ENCODE peak calls at places on chromosomes 1 and 21, in eight cellular contexts. One of them, this sample, is unnamed.

GRCh38 chr1:40001456-40001855 is 39.1 kb upstream of the CAP1 start:
- DNase-seq in astrocyte of the cerebellum: no peak
- DNase-seq in keratinocyte: no peak
- DNase-seq in CD8-positive, alpha-beta T cell: no peak
- DNase-seq in IMR-90: no peak
- DNase-seq in nephron progenitor cell: no peak
- DNase-seq in AG04450: no peak
- DNase-seq in psoas muscle: no peak
- DNase-seq in this sample: no peak

GRCh38 chr1:212290608-212291007 is 5.4 kb downstream of the PPP2R5A start:
- DNase-seq in CD8-positive, alpha-beta T cell: no peak
- DNase-seq in nephron progenitor cell: no peak
- DNase-seq in keratinocyte: no peak
- DNase-seq in AG04450: no peak
- DNase-seq in astrocyte of the cerebellum: no peak
- DNase-seq in IMR-90: peak
- DNase-seq in psoas muscle: no peak
- DNase-seq in this sample: no peak

GRCh38 chr1:2240251-2241156 is 12.4 kb downstream of the SKI start:
- DNase-seq in astrocyte of the cerebellum: no peak
- DNase-seq in IMR-90: peak
- DNase-seq in psoas muscle: peak
- DNase-seq in nephron progenitor cell: no peak
- DNase-seq in keratinocyte: no peak
- DNase-seq in AG04450: no peak
- DNase-seq in CD8-positive, alpha-beta T cell: no peak
- DNase-seq in this sample: no peak

GRCh38 chr21:46325073-46325912 is 1.3 kb downstream of the PCNT start:
- DNase-seq in astrocyte of the cerebellum: no peak
- DNase-seq in AG04450: no peak
- DNase-seq in nephron progenitor cell: peak
- DNase-seq in psoas muscle: peak
- DNase-seq in IMR-90: peak
- DNase-seq in keratinocyte: no peak
- DNase-seq in CD8-positive, alpha-beta T cell: no peak
- DNase-seq in this sample: peak

GRCh38 chr1:2046953-2047748 is 3.1 kb upstream of the PRKCZ start:
- DNase-seq in CD8-positive, alpha-beta T cell: no peak
- DNase-seq in IMR-90: no peak
- DNase-seq in AG04450: no peak
- DNase-seq in psoas muscle: no peak
- DNase-seq in nephron progenitor cell: no peak
- DNase-seq in keratinocyte: no peak
- DNase-seq in astrocyte of the cerebellum: no peak
- DNase-seq in this sample: no peak

GRCh38 chr1:88998716-88999115 is 6.3 kb upstream of the KYAT3 start:
- DNase-seq in CD8-positive, alpha-beta T cell: no peak
- DNase-seq in keratinocyte: no peak
- DNase-seq in psoas muscle: no peak
- DNase-seq in IMR-90: peak
- DNase-seq in astrocyte of the cerebellum: peak
- DNase-seq in nephron progenitor cell: peak
- DNase-seq in AG04450: no peak
- DNase-seq in this sample: no peak

GRCh38 chr1:161722406-161722805 is 1.1 kb downstream of the FCRLB start:
- DNase-seq in IMR-90: no peak
- DNase-seq in nephron progenitor cell: no peak
- DNase-seq in AG04450: no peak
- DNase-seq in psoas muscle: no peak
- DNase-seq in astrocyte of the cerebellum: no peak
- DNase-seq in keratinocyte: no peak
- DNase-seq in CD8-positive, alpha-beta T cell: no peak
- DNase-seq in this sample: no peak

GRCh38 chr1:6023346-6023745 is 22.3 kb upstream of the KCNAB2 start:
- DNase-seq in nephron progenitor cell: no peak
- DNase-seq in psoas muscle: no peak
- DNase-seq in CD8-positive, alpha-beta T cell: no peak
- DNase-seq in keratinocyte: no peak
- DNase-seq in AG04450: no peak
- DNase-seq in astrocyte of the cerebellum: no peak
- DNase-seq in IMR-90: no peak
- DNase-seq in this sample: no peak

GRCh38 chr1:240312872-240313271 is 221.2 kb downstream of the FMN2 start:
- DNase-seq in psoas muscle: no peak
- DNase-seq in AG04450: peak
- DNase-seq in keratinocyte: no peak
- DNase-seq in astrocyte of the cerebellum: no peak
- DNase-seq in IMR-90: peak
- DNase-seq in nephron progenitor cell: no peak
- DNase-seq in CD8-positive, alpha-beta T cell: no peak
- DNase-seq in this sample: no peak

GRCh38 chr1:43269627-43270375 is at the start of gene TMEM125:
- DNase-seq in psoas muscle: no peak
- DNase-seq in nephron progenitor cell: no peak
- DNase-seq in keratinocyte: no peak
- DNase-seq in IMR-90: no peak
- DNase-seq in AG04450: no peak
- DNase-seq in astrocyte of the cerebellum: no peak
- DNase-seq in CD8-positive, alpha-beta T cell: no peak
- DNase-seq in this sample: peak

GRCh38 chr1:167819849-167820683 is 93.9 kb downstream of the ADCY10 start:
- DNase-seq in AG04450: peak
- DNase-seq in astrocyte of the cerebellum: peak
- DNase-seq in keratinocyte: peak
- DNase-seq in CD8-positive, alpha-beta T cell: no peak
- DNase-seq in IMR-90: peak
- DNase-seq in psoas muscle: peak
- DNase-seq in nephron progenitor cell: peak
- DNase-seq in this sample: peak

GRCh38 chr21:41769933-41770332 is 3.1 kb upstream of the RIPK4 start:
- DNase-seq in keratinocyte: no peak
- DNase-seq in psoas muscle: no peak
- DNase-seq in IMR-90: no peak
- DNase-seq in nephron progenitor cell: no peak
- DNase-seq in CD8-positive, alpha-beta T cell: no peak
- DNase-seq in AG04450: no peak
- DNase-seq in astrocyte of the cerebellum: no peak
- DNase-seq in this sample: no peak

GRCh38 chr21:41769106-41769505 is 2.3 kb upstream of the RIPK4 start:
- DNase-seq in IMR-90: no peak
- DNase-seq in CD8-positive, alpha-beta T cell: no peak
- DNase-seq in AG04450: no peak
- DNase-seq in astrocyte of the cerebellum: no peak
- DNase-seq in keratinocyte: no peak
- DNase-seq in nephron progenitor cell: no peak
- DNase-seq in psoas muscle: no peak
- DNase-seq in this sample: peak

GRCh38 chr21:41769521-41769920 is 2.7 kb upstream of the RIPK4 start:
- DNase-seq in CD8-positive, alpha-beta T cell: no peak
- DNase-seq in IMR-90: no peak
- DNase-seq in nephron progenitor cell: no peak
- DNase-seq in astrocyte of the cerebellum: no peak
- DNase-seq in AG04450: no peak
- DNase-seq in keratinocyte: no peak
- DNase-seq in psoas muscle: no peak
- DNase-seq in this sample: peak

GRCh38 chr21:41767606-41768370 is 936 bp upstream of the RIPK4 start:
- DNase-seq in psoas muscle: no peak
- DNase-seq in IMR-90: peak
- DNase-seq in AG04450: no peak
- DNase-seq in CD8-positive, alpha-beta T cell: no peak
- DNase-seq in nephron progenitor cell: peak
- DNase-seq in keratinocyte: no peak
- DNase-seq in astrocyte of the cerebellum: no peak
- DNase-seq in this sample: peak

GRCh38 chr21:41768371-41769042 is 1.7 kb upstream of the RIPK4 start:
- DNase-seq in keratinocyte: peak
- DNase-seq in IMR-90: peak
- DNase-seq in nephron progenitor cell: peak
- DNase-seq in psoas muscle: no peak
- DNase-seq in AG04450: peak
- DNase-seq in CD8-positive, alpha-beta T cell: no peak
- DNase-seq in astrocyte of the cerebellum: no peak
- DNase-seq in this sample: peak
- TF ChIP-seq CTCF in keratinocyte: peak
- TF ChIP-seq CTCF in IMR-90: peak
- TF ChIP-seq CTCF in nephron progenitor cell: peak
- TF ChIP-seq CTCF in psoas muscle: no peak
- TF ChIP-seq CTCF in AG04450: peak
- TF ChIP-seq CTCF in CD8-positive, alpha-beta T cell: no peak
- TF ChIP-seq CTCF in astrocyte of the cerebellum: peak
- TF ChIP-seq CTCF in this sample: no peak

GRCh38 chr1:18299441-18300338 is 181.0 kb upstream of the KLHDC7A start:
- DNase-seq in IMR-90: no peak
- DNase-seq in CD8-positive, alpha-beta T cell: no peak
- DNase-seq in keratinocyte: no peak
- DNase-seq in astrocyte of the cerebellum: no peak
- DNase-seq in psoas muscle: no peak
- DNase-seq in nephron progenitor cell: peak
- DNase-seq in AG04450: no peak
- DNase-seq in this sample: peak
- TF ChIP-seq CTCF in IMR-90: peak
- TF ChIP-seq CTCF in CD8-positive, alpha-beta T cell: peak
- TF ChIP-seq CTCF in keratinocyte: peak
- TF ChIP-seq CTCF in astrocyte of the cerebellum: peak
- TF ChIP-seq CTCF in psoas muscle: peak
- TF ChIP-seq CTCF in nephron progenitor cell: peak
- TF ChIP-seq CTCF in AG04450: peak
- TF ChIP-seq CTCF in this sample: peak

DNA sequence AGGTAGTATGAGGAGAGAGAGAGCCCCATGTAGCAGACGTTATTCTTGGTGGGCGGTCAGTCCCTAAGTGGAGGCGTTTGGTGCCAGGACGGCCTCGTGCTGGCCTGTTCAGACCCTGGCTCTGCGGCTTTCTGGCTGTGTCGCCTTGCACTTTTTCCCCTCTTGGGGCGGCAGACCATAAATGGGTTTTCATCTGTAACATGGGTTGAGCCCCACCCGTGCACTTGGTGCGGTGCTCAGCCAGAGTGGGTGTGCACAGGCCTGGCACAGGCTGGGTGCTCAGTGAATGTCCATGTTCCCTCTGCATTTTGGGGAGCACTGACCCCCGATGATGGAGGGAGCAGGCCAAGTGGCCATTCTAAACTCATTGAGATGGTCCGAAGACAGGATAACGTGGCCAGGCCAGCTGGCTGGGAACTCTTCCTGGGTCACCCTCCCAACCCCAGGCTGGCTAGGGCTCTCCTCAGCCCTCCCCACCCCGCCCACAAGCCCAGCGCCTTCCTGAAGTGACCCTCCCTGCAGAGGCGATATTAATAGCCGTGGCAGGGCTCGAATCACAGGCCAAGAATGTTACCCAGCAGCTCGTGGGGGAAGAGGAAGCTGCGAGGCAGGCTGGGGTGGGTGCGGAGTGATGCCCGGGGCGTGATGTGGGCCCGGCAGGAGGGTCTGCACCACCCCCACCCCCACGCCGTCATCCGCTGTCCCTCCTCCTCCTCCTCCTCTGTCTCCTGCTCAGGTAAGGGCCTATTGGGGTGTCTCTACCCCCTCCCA is 78.5 kb downstream of the ARHGEF10L start:
- DNase-seq in astrocyte of the cerebellum: no peak
- DNase-seq in keratinocyte: no peak
- DNase-seq in IMR-90: peak
- DNase-seq in psoas muscle: peak
- DNase-seq in CD8-positive, alpha-beta T cell: no peak
- DNase-seq in AG04450: no peak
- DNase-seq in nephron progenitor cell: no peak
- DNase-seq in this sample: no peak
- TF ChIP-seq CTCF in astrocyte of the cerebellum: no peak
- TF ChIP-seq CTCF in keratinocyte: no peak
- TF ChIP-seq CTCF in IMR-90: no peak
- TF ChIP-seq CTCF in psoas muscle: no peak
- TF ChIP-seq CTCF in CD8-positive, alpha-beta T cell: no peak
- TF ChIP-seq CTCF in AG04450: no peak
- TF ChIP-seq CTCF in nephron progenitor cell: no peak
- TF ChIP-seq CTCF in this sample: no peak

GRCh38 chr21:23853796-23854379 is 1753.4 kb downstream of the MRPL39 start:
- DNase-seq in AG04450: peak
- DNase-seq in CD8-positive, alpha-beta T cell: no peak
- DNase-seq in nephron progenitor cell: no peak
- DNase-seq in IMR-90: peak
- DNase-seq in psoas muscle: no peak
- DNase-seq in keratinocyte: no peak
- DNase-seq in astrocyte of the cerebellum: peak
- DNase-seq in this sample: peak
- TF ChIP-seq CTCF in AG04450: peak
- TF ChIP-seq CTCF in CD8-positive, alpha-beta T cell: peak
- TF ChIP-seq CTCF in nephron progenitor cell: peak
- TF ChIP-seq CTCF in IMR-90: peak
- TF ChIP-seq CTCF in psoas muscle: peak
- TF ChIP-seq CTCF in keratinocyte: no peak
- TF ChIP-seq CTCF in astrocyte of the cerebellum: peak
- TF ChIP-seq CTCF in this sample: peak

GRCh38 chr1:4660917-4661594 is 6.6 kb downstream of the AJAP1 start:
- DNase-seq in IMR-90: no peak
- DNase-seq in psoas muscle: no peak
- DNase-seq in astrocyte of the cerebellum: no peak
- DNase-seq in keratinocyte: no peak
- DNase-seq in CD8-positive, alpha-beta T cell: no peak
- DNase-seq in AG04450: no peak
- DNase-seq in nephron progenitor cell: no peak
- DNase-seq in this sample: no peak

GRCh38 chr1:4664095-4664494 is 9.7 kb downstream of the AJAP1 start:
- DNase-seq in AG04450: no peak
- DNase-seq in psoas muscle: no peak
- DNase-seq in nephron progenitor cell: no peak
- DNase-seq in CD8-positive, alpha-beta T cell: no peak
- DNase-seq in astrocyte of the cerebellum: no peak
- DNase-seq in keratinocyte: no peak
- DNase-seq in IMR-90: no peak
- DNase-seq in this sample: no peak

GRCh38 chr1:4662723-4663122 is 8.3 kb downstream of the AJAP1 start:
- DNase-seq in CD8-positive, alpha-beta T cell: no peak
- DNase-seq in AG04450: no peak
- DNase-seq in IMR-90: no peak
- DNase-seq in astrocyte of the cerebellum: no peak
- DNase-seq in psoas muscle: no peak
- DNase-seq in nephron progenitor cell: no peak
- DNase-seq in keratinocyte: no peak
- DNase-seq in this sample: no peak

GRCh38 chr1:4659247-4659646 is 4.8 kb downstream of the AJAP1 start:
- DNase-seq in astrocyte of the cerebellum: no peak
- DNase-seq in nephron progenitor cell: no peak
- DNase-seq in keratinocyte: no peak
- DNase-seq in AG04450: no peak
- DNase-seq in IMR-90: no peak
- DNase-seq in CD8-positive, alpha-beta T cell: no peak
- DNase-seq in psoas muscle: peak
- DNase-seq in this sample: no peak

DNA sequence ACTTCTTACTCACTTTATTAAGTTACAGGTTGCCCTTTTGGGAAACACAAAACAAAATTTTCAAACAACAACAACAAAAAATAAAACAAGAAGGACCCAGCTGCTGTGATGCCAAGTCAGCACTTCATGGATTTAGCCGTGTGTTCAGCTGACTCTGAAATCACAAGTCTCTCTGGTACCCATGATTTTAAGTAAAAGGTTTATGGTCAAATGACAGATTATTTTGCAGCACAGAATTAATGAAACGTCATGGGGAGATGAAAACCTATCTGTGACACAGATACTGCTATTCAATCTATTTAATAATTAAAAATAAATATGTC is 7.1 kb downstream of the AJAP1 start:
- DNase-seq in keratinocyte: no peak
- DNase-seq in nephron progenitor cell: no peak
- DNase-seq in AG04450: no peak
- DNase-seq in psoas muscle: no peak
- DNase-seq in CD8-positive, alpha-beta T cell: no peak
- DNase-seq in IMR-90: no peak
- DNase-seq in astrocyte of the cerebellum: no peak
- DNase-seq in this sample: no peak
- TF ChIP-seq CTCF in keratinocyte: no peak
- TF ChIP-seq CTCF in nephron progenitor cell: no peak
- TF ChIP-seq CTCF in AG04450: no peak
- TF ChIP-seq CTCF in psoas muscle: no peak
- TF ChIP-seq CTCF in CD8-positive, alpha-beta T cell: no peak
- TF ChIP-seq CTCF in IMR-90: no peak
- TF ChIP-seq CTCF in astrocyte of the cerebellum: no peak
- TF ChIP-seq CTCF in this sample: no peak